ENCODE peak calls at places on chromosomes 1 and 21, in eight cellular contexts. R is endothelial cell of umbilical vein, C is uterus, N is WERI-Rb-1, O is body of pancreas, I is A549, Y is transverse colon, P is astrocyte of the cerebellum. W is an unnamed sample.

GRCh38 chr1:151553659-151554058 is 13.6 kb downstream of the TUFT1 start:
- DNase-seq in I (no peak), N (no peak), C (no peak), O (no peak), Y (no peak), R (no peak), P (no peak), W (peak)

GRCh38 chr1:65309317-65310077 is at the start of gene DNAJC6:
- DNase-seq in P (peak), Y (peak), O (peak), C (peak), I (peak), R (peak), N (peak), W (peak)

GRCh38 chr1:33878392-33878791 is 14.5 kb downstream of the HMGB4 start:
- DNase-seq in R (no peak), Y (no peak), P (no peak), I (no peak), N (no peak), O (no peak), C (no peak), W (no peak)

GRCh38 chr1:64133036-64133435 is 70.4 kb upstream of the UBE2U start:
- DNase-seq in C (no peak), O (no peak), Y (no peak), I (peak), P (peak), R (peak), N (no peak), W (peak)

GRCh38 chr21:45142916-45143315 is 68.5 kb downstream of the ADARB1 start:
- DNase-seq in C (no peak), O (no peak), R (no peak), N (no peak), P (no peak), I (no peak), Y (no peak), W (no peak)

GRCh38 chr1:41502912-41503311 is 18.4 kb upstream of the EDN2 start:
- DNase-seq in Y (no peak), P (peak), N (no peak), R (no peak), C (no peak), I (no peak), O (peak), W (no peak)

GRCh38 chr1:220336391-220337065 is 64.3 kb upstream of the RAB3GAP2 start:
- DNase-seq in N (peak), P (no peak), I (no peak), Y (no peak), O (no peak), C (no peak), R (no peak), W (peak)

GRCh38 chr1:74937176-74937575 is 197.0 kb upstream of the LHX8 start:
- DNase-seq in P (peak), O (no peak), Y (no peak), I (no peak), R (no peak), C (no peak), N (no peak), W (no peak)

GRCh38 chr21:46515109-46515508 is 56.4 kb downstream of the DIP2A start:
- DNase-seq in O (peak), C (peak), P (no peak), R (peak), Y (peak), I (no peak), N (no peak), W (peak)

GRCh38 chr1:224585051-224585450 is 31.1 kb upstream of the CNIH3 start:
- DNase-seq in O (no peak), I (no peak), C (no peak), R (no peak), N (no peak), Y (no peak), P (no peak), W (no peak)

GRCh38 chr1:234218078-234218477 is 155.2 kb upstream of the COA6 start:
- DNase-seq in N (peak), Y (no peak), R (no peak), O (no peak), I (no peak), P (no peak), C (no peak), W (peak)

GRCh38 chr1:115764541-115764940 is 4.0 kb downstream of the CASQ2 start:
- DNase-seq in O (peak), I (peak), C (no peak), N (peak), Y (peak), R (peak), P (no peak), W (peak)

GRCh38 chr1:227351443-227351842 is 33.2 kb upstream of the CDC42BPA start:
- DNase-seq in Y (no peak), I (no peak), C (no peak), P (no peak), O (no peak), N (no peak), R (peak), W (peak)

GRCh38 chr1:18575620-18576019 is 55.0 kb upstream of the PAX7 start:
- DNase-seq in O (peak), P (no peak), I (peak), N (peak), R (peak), C (no peak), Y (peak), W (no peak)

GRCh38 chr1:116733466-116734108 is 20.6 kb upstream of the CD2 start:
- DNase-seq in I (no peak), P (no peak), N (no peak), R (no peak), Y (no peak), O (no peak), C (no peak), W (no peak)

GRCh38 chr1:206513312-206514111 is 6.2 kb downstream of the RASSF5 start:
- DNase-seq in C (peak), N (no peak), O (peak), R (no peak), P (peak), I (no peak), Y (peak), W (peak)

GRCh38 chr1:9723926-9724325 is 72.4 kb downstream of the PIK3CD start:
- DNase-seq in P (no peak), R (no peak), Y (no peak), C (no peak), O (no peak), I (no peak), N (no peak), W (no peak)

GRCh38 chr1:70462611-70463010 is 51.5 kb downstream of the CTH start:
- DNase-seq in P (no peak), R (no peak), C (no peak), Y (no peak), I (no peak), N (no peak), O (no peak), W (no peak)

GRCh38 chr1:232204269-232204668 is 425.7 kb downstream of the SIPA1L2 start:
- DNase-seq in R (no peak), O (no peak), C (no peak), Y (no peak), P (no peak), I (no peak), N (no peak), W (no peak)

GRCh38 chr1:59541161-59541560 is 244.3 kb downstream of the FGGY start:
- DNase-seq in N (no peak), Y (no peak), I (no peak), P (no peak), R (no peak), O (no peak), C (no peak), W (no peak)

GRCh38 chr1:91553196-91553595 is 52.5 kb downstream of the CDC7 start:
- DNase-seq in I (no peak), C (no peak), P (no peak), Y (no peak), R (no peak), N (no peak), O (no peak), W (no peak)

GRCh38 chr1:10155087-10155712 is 55.2 kb upstream of the KIF1B start:
- DNase-seq in Y (no peak), O (no peak), N (peak), C (no peak), I (no peak), R (no peak), P (no peak), W (no peak)

GRCh38 chr1:226979115-226979516 is 39.0 kb downstream of the COQ8A start:
- DNase-seq in R (no peak), I (no peak), P (no peak), C (no peak), Y (no peak), N (no peak), O (no peak), W (no peak)

GRCh38 chr1:244422174-244422573 is 29.5 kb downstream of the ADSS2 start:
- DNase-seq in C (no peak), N (no peak), Y (no peak), I (no peak), P (peak), R (no peak), O (no peak), W (no peak)

GRCh38 chr1:79193211-79194079 is 186.9 kb upstream of the ADGRL4 start:
- DNase-seq in O (no peak), C (no peak), I (peak), P (no peak), Y (no peak), R (peak), N (no peak), W (peak)

GRCh38 chr1:62746086-62746808 is 37.7 kb upstream of the ATG4C start:
- DNase-seq in O (no peak), Y (no peak), P (peak), N (no peak), R (peak), C (no peak), I (peak), W (peak)

GRCh38 chr1:60388092-60388987 is 314.8 kb upstream of the C1orf87 start:
- DNase-seq in N (no peak), P (no peak), R (peak), O (peak), I (no peak), Y (no peak), C (no peak), W (no peak)

GRCh38 chr1:206714331-206715058 is 29.8 kb downstream of the MAPKAPK2 start:
- DNase-seq in I (no peak), P (no peak), O (peak), R (peak), C (no peak), N (peak), Y (peak), W (peak)

GRCh38 chr1:199959033-199959774 is 68.3 kb upstream of the NR5A2 start:
- DNase-seq in Y (no peak), P (no peak), N (no peak), R (no peak), O (no peak), I (no peak), C (no peak), W (no peak)

GRCh38 chr1:53681647-53682368 is 57.2 kb downstream of the GLIS1 start:
- DNase-seq in R (peak), O (peak), Y (peak), P (no peak), N (peak), I (peak), C (peak), W (peak)

GRCh38 chr1:185054365-185055060 is 9.2 kb downstream of the RNF2 start:
- DNase-seq in I (no peak), P (no peak), N (no peak), Y (no peak), O (no peak), C (no peak), R (no peak), W (no peak)

GRCh38 chr1:202144510-202145324 is at the start of gene ARL8A:
- DNase-seq in Y (peak), I (peak), R (peak), C (peak), O (peak), P (no peak), N (peak), W (no peak)

GRCh38 chr1:58768971-58769808 is 14.7 kb downstream of the JUN start:
- DNase-seq in P (no peak), N (peak), O (peak), R (peak), Y (peak), C (peak), I (peak), W (no peak)

GRCh38 chr1:25022361-25023189 is 92.5 kb upstream of the RUNX3 start:
- DNase-seq in C (peak), R (no peak), P (peak), O (peak), Y (peak), I (peak), N (no peak), W (peak)

GRCh38 chr1:11749203-11749689 is 12.7 kb upstream of the C1orf167 start:
- DNase-seq in O (peak), C (peak), P (no peak), N (peak), I (peak), R (peak), Y (peak), W (peak)

GRCh38 chr1:60825593-60825992 is 256.8 kb upstream of the NFIA start:
- DNase-seq in N (peak), C (no peak), P (no peak), O (no peak), I (no peak), Y (peak), R (peak), W (no peak)

GRCh38 chr1:210025870-210026269 is 87.9 kb downstream of the SYT14 start:
- DNase-seq in Y (no peak), I (no peak), P (no peak), N (no peak), R (no peak), C (no peak), O (no peak), W (no peak)
- TF ChIP-seq CTCF in Y (no peak), I (peak), P (no peak), N (no peak), R (no peak), C (no peak), O (no peak), W (peak)

DNA sequence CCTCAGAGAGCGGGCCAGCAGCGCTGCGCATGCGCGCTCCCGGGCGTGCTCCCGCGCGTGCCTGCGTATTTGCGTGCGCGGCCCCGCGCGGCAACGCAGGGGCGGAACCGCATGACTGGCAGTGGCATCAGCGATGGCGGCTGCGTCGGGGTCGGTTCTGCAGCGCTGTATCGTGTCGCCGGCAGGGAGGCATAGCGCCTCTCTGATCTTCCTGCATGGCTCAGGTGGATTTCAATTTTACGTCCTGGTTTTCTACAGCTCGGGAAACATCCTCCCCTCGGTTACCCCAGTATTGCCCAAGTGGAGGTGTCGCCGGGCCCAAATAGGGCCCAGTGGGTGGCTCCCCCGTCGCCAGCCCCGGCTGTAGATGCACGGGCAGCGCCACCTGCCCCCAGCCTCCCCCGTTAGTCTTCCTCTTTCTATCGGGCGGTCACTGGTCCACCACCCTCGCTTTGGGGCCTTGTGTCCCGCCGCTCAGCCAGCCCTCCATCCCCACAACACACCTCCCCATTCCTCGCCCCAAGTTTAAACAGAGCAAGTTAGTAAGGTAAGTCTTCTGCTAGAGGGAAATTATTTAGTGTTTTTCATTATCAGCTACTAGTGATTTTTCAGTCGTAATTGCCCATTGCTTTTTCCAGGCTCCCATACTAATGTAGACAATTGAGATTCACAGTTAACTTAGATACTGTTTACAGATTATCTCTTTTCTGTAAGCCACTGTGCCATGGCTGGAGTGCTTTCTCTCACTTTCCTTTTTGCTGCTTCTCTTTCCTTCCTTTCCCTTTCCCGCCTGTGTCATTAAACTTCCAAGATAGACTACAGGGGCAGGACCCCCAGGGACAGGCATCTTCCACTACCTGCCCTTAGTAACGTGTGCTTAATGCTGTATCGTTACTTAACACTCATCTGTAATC is at the start of gene LYPLAL1:
- DNase-seq in O (peak), I (peak), P (peak), C (peak), R (peak), N (peak), Y (peak), W (peak)
- TF ChIP-seq CTCF in O (no peak), I (peak), P (no peak), C (no peak), R (peak), N (peak), Y (no peak), W (peak)

GRCh38 chr21:41130883-41131282 is 37.1 kb upstream of the BACE2 start:
- DNase-seq in Y (no peak), C (no peak), O (no peak), N (no peak), R (no peak), I (no peak), P (no peak), W (no peak)

GRCh38 chr21:41137401-41137800 is 30.6 kb upstream of the BACE2 start:
- DNase-seq in I (no peak), P (no peak), R (no peak), N (no peak), C (no peak), Y (no peak), O (peak), W (no peak)

GRCh38 chr21:41136286-41136685 is 31.7 kb upstream of the BACE2 start:
- DNase-seq in O (no peak), R (no peak), C (no peak), Y (no peak), N (no peak), I (no peak), P (no peak), W (no peak)

GRCh38 chr21:41135715-41136114 is 32.2 kb upstream of the BACE2 start:
- DNase-seq in O (no peak), C (no peak), Y (no peak), N (peak), P (no peak), I (no peak), R (no peak), W (no peak)

DNA sequence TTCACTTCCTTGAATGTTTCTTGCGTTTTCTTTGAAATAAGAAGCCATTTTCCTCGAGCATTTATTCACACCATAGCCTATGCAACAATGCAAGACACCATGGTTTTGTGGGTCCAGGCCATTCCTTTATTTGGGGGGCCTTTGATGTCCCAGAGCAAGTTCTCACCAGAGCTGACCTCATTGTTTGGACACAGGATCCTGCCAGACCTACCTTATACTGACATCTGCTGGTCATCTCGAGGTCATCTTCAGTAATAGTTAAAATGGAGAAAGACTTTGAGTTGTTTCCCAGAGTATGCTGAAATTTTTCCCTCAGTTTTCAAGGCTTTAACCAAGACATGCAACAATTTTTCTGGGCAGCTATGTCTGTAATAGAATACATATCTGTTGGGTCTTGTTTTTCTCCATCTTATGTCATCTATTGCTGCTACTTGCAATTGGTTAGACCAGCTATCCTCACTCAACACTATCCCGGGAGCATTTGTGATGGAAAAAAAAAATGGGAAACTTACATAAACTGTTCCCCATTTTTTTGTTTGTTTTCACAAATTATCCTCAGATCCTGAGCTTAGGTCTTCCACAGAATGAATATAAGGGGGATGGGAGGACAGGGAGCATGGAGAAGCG is 34.0 kb upstream of the BACE2 start:
- DNase-seq in C (no peak), O (no peak), N (peak), R (peak), P (peak), Y (no peak), I (peak), W (no peak)
- TF ChIP-seq CTCF in C (peak), O (no peak), N (peak), R (peak), P (peak), Y (no peak), I (peak), W (peak)

GRCh38 chr21:35646606-35647005 is 413.7 kb downstream of the SETD4 start:
- DNase-seq in C (no peak), P (no peak), R (no peak), O (no peak), I (no peak), N (no peak), Y (no peak), W (no peak)

GRCh38 chr21:35649186-35649585 is 411.1 kb downstream of the SETD4 start:
- DNase-seq in Y (no peak), C (peak), P (no peak), O (no peak), R (peak), N (no peak), I (no peak), W (no peak)

GRCh38 chr21:35652196-35652595 is 408.1 kb downstream of the SETD4 start:
- DNase-seq in P (no peak), O (no peak), R (no peak), C (no peak), N (no peak), I (no peak), Y (no peak), W (no peak)

GRCh38 chr21:35651166-35651565 is 409.2 kb downstream of the SETD4 start:
- DNase-seq in P (no peak), Y (no peak), I (no peak), O (no peak), N (no peak), R (no peak), C (no peak), W (no peak)

DNA sequence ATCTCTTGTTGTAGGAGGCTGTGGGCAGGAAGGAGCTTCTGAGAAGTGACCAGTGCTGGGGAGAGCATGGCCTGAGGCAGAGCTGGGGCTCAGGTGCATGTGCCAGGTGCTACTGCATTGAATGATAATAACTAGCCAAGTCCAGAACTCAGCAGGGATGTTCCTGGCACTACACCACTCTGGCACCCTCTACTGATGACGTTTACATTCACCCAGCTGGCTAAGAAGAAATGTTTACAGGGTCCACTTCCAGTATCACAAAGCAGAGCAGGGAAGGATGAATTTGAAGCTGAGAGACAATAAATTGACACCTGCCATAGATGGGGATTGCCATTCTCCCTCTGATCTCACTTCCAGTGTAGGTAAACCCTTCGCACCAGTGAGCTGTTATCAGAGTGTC is 411.8 kb downstream of the SETD4 start:
- DNase-seq in C (no peak), N (no peak), O (peak), P (no peak), R (no peak), Y (no peak), I (no peak), W (no peak)
- TF ChIP-seq CTCF in C (no peak), N (no peak), O (no peak), P (no peak), R (no peak), Y (no peak), I (no peak), W (peak)

GRCh38 chr1:240295811-240296210 is 204.1 kb downstream of the FMN2 start:
- DNase-seq in N (no peak), Y (no peak), C (no peak), O (no peak), P (no peak), I (no peak), R (no peak), W (no peak)
- TF ChIP-seq CTCF in N (no peak), Y (no peak), C (no peak), O (no peak), P (no peak), I (no peak), R (no peak), W (no peak)